ENCODE peak calls at places on chromosomes 11 and 22, in six cellular contexts. I is cardiac muscle cell, K is heart right ventricle, U is PC-9, V is MM.1S, Z is AG09309. L is an unnamed sample.

GRCh38 chr11:69948256-69949141 is 129.3 kb upstream of the FGF3 start:
- DNase-seq in I (no peak), K (peak; percentile 10), U (peak; percentile 96), V (no peak), Z (no peak), L (no peak)

GRCh38 chr11:69860796-69861445 is 41.7 kb upstream of the FGF3 start:
- DNase-seq in I (no peak), K (no peak), U (no peak), V (no peak), Z (no peak), L (no peak)

GRCh38 chr22:22429374-22430108 is 79.0 kb downstream of the ZNF280B start:
- DNase-seq in I (no peak), K (no peak), U (no peak), V (peak; percentile 36), Z (no peak), L (no peak)

GRCh38 chr11:67356551-67356866 is 3.2 kb upstream of the POLD4 start:
- DNase-seq in I (no peak), K (no peak), U (no peak), V (no peak), Z (no peak), L (no peak)

GRCh38 chr22:46175631-46176030 is 25.3 kb downstream of the PPARA start:
- DNase-seq in I (no peak), K (no peak), U (no peak), V (no peak), Z (peak; percentile 46), L (no peak)

GRCh38 chr11:103202048-103202651 is 92.9 kb downstream of the DYNC2H1 start:
- DNase-seq in I (peak; percentile 52), K (no peak), U (no peak), V (peak; percentile 38), Z (no peak), L (peak; percentile 14)

GRCh38 chr11:18987454-18988231 is 48.4 kb upstream of the MRGPRX1 start:
- DNase-seq in I (no peak), K (no peak), U (no peak), V (no peak), Z (no peak), L (no peak)

GRCh38 chr11:110856340-110856739 is 144.1 kb upstream of the ARHGAP20 start:
- DNase-seq in I (no peak), K (no peak), U (no peak), V (no peak), Z (no peak), L (no peak)

GRCh38 chr11:64900263-64900678 is 16.7 kb downstream of the ATG2A start:
- DNase-seq in I (no peak), K (no peak), U (no peak), V (no peak), Z (no peak), L (peak; percentile 74)

GRCh38 chr22:47221840-47222615 is 459.6 kb downstream of the TBC1D22A start:
- DNase-seq in I (no peak), K (no peak), U (no peak), V (no peak), Z (no peak), L (no peak)

GRCh38 chr11:106642331-106642730 is 375.9 kb downstream of the GUCY1A2 start:
- DNase-seq in I (no peak), K (no peak), U (no peak), V (no peak), Z (no peak), L (no peak)

GRCh38 chr11:43573233-43573632 is 107.3 kb upstream of the HSD17B12 start:
- DNase-seq in I (peak; percentile 78), K (no peak), U (no peak), V (peak; percentile 43), Z (no peak), L (peak; percentile 35)

GRCh38 chr11:11876458-11876857 is 34.7 kb downstream of the USP47 start:
- DNase-seq in I (no peak), K (no peak), U (no peak), V (no peak), Z (no peak), L (no peak)

GRCh38 chr11:127521413-127521812 is 520.8 kb upstream of the KIRREL3 start:
- DNase-seq in I (no peak), K (no peak), U (no peak), V (no peak), Z (no peak), L (no peak)

GRCh38 chr22:35582861-35583670 is 34.1 kb downstream of the MB start:
- DNase-seq in I (peak; percentile 80), K (peak; percentile 54), U (peak; percentile 61), V (peak; percentile 53), Z (no peak), L (peak; percentile 73)

GRCh38 chr11:115324569-115325432 is 179.4 kb downstream of the CADM1 start:
- DNase-seq in I (peak; percentile 74), K (no peak), U (peak; percentile 1), V (peak; percentile 87), Z (peak; percentile 41), L (peak; percentile 69)

GRCh38 chr11:58671946-58672345 is 49.5 kb downstream of the CNTF start:
- DNase-seq in I (no peak), K (no peak), U (no peak), V (no peak), Z (no peak), L (no peak)

GRCh38 chr11:66720899-66721470 is 8.0 kb downstream of the SPTBN2 start:
- DNase-seq in I (no peak), K (no peak), U (no peak), V (no peak), Z (no peak), L (no peak)

GRCh38 chr22:29344137-29344536 is 28.6 kb upstream of the RASL10A start:
- DNase-seq in I (peak; percentile 55), K (peak; percentile 68), U (peak; percentile 93), V (no peak), Z (peak; percentile 89), L (no peak)

GRCh38 chr11:64007160-64007628 is 21.0 kb downstream of the OTUB1 start:
- DNase-seq in I (peak; percentile 49), K (no peak), U (peak; percentile 52), V (no peak), Z (no peak), L (no peak)

DNA sequence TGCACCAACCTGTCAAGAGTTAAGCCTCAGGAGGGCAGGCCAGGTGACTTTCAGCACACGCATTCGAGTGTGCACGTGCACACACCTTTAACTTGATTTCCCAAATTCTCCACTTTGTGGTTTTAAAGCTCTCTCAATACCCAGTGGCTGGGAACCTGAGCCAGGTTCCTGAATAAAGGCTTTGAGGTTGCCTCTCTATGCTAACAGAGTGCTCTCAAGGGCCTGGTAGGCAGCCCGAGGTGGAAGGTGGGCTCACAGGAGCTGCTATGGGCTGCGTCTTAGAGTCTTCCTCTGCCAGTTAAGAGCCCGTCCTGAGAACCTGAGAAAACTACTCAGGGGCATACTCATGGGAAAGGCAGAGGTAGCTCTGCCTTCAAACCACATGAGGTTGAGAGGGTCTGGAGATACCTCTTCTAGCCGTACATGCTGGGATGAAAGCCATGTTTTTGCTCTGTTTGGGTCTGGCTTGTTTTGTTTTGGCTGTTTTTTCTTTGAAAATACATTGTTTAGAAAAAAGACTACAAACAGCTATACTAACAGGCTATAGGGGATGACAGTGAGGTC is 11.6 kb upstream of the SERPIND1 start:
- DNase-seq in I (no peak), K (no peak), U (no peak), V (no peak), Z (no peak), L (no peak)
- H3K4me3 ChIP-seq in I (no peak overlapping the region), K (no peak overlapping the region), U (no peak overlapping the region), V (no peak overlapping the region), Z (no peak overlapping the region), L (no peak overlapping the region)

GRCh38 chr11:47551086-47551485 is 1.8 kb downstream of the CELF1 start:
- DNase-seq in I (peak; percentile 35), K (no peak), U (no peak), V (peak; percentile 60), Z (no peak), L (peak; percentile 65)
- TF ChIP-seq CTCF in I (peak; percentile 38), K (peak; percentile 36), U (peak; percentile 48), V (peak; percentile 59), Z (peak; percentile 40), L (peak; percentile 50)

GRCh38 chr22:23522642-23523251 is 57.3 kb downstream of the IGLL1 start:
- DNase-seq in I (peak; percentile 63), K (no peak), U (no peak), V (no peak), Z (no peak), L (no peak)
- H3K4me3 ChIP-seq in I (no peak overlapping the region), K (peak overlapping the region; percentile 60), U (no peak overlapping the region), V (no peak overlapping the region), Z (no peak overlapping the region), L (no peak overlapping the region)

DNA sequence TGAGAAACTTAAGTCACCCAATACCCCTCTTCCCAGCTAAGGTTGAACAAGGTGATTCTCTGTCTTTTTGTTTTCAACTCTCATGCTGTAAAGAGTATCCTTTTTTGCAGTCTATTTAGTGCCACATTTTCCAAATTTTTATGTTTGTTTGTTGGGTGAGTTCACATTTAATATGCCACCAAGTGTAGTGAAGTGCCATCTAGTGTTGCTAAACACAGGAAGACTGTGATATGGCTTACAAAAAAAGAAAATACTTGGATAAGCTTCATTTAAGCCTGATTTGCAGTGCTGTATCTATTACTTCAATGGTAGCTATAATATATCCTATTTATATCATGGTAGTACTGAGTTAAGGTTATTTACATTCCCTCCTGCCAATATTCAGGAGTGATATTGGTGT is 319.2 kb upstream of the CHORDC1 start:
- DNase-seq in I (no peak), K (no peak), U (no peak), V (no peak), Z (no peak), L (no peak)
- TF ChIP-seq CTCF in I (no peak), K (peak; percentile 50), U (no peak), V (no peak), Z (no peak), L (no peak)

GRCh38 chr22:27466229-27466628 is 335.3 kb downstream of the MN1 start:
- DNase-seq in I (no peak), K (no peak), U (no peak), V (no peak), Z (no peak), L (no peak)
- H3K4me3 ChIP-seq in I (no peak overlapping the region), K (no peak overlapping the region), U (no peak overlapping the region), V (no peak overlapping the region), Z (no peak overlapping the region), L (no peak overlapping the region)

GRCh38 chr11:9663699-9664275 is at the start of gene SWAP70:
- DNase-seq in I (peak; percentile 90), K (peak; percentile 92), U (peak; percentile 87), V (peak; percentile 78), Z (peak; percentile 59), L (peak; percentile 95)
- TF ChIP-seq CTCF in I (peak; percentile 37), K (peak; percentile 56), U (no peak), V (no peak), Z (peak; percentile 58), L (peak; percentile 16)

GRCh38 chr11:75403037-75403436 is 3.7 kb downstream of the RPS3 start:
- DNase-seq in I (no peak), K (no peak), U (no peak), V (no peak), Z (no peak), L (no peak)
- H3K4me3 ChIP-seq in I (no peak overlapping the region), K (no peak overlapping the region), U (peak overlapping the region; percentile 95), V (no peak overlapping the region), Z (no peak overlapping the region), L (no peak overlapping the region)